ENCODE peak calls at places on chromosome 4, in five cellular contexts. W is PC-3, B is GM23248, D is neural progenitor cell, P is GM12878. R is an unnamed sample.

GRCh38 chr4:148514041-148514440 is 71.8 kb upstream of the NR3C2 start:
- DNase-seq in W (peak; percentile 68), B (no peak), D (no peak), P (no peak), R (peak; percentile 43)

GRCh38 chr4:67749286-67749685 is 4.9 kb downstream of the GNRHR start:
- DNase-seq in W (no peak), B (no peak), D (no peak), P (no peak), R (no peak)

GRCh38 chr4:52622564-52622963 is 36.5 kb downstream of the USP46 start:
- DNase-seq in W (no peak), B (no peak), D (no peak), P (no peak), R (no peak)

GRCh38 chr4:16001484-16001858 is 38.5 kb upstream of the FGFBP2 start:
- DNase-seq in W (peak; percentile 75), B (peak; percentile 76), D (peak; percentile 71), P (peak; percentile 13), R (peak; percentile 77)

GRCh38 chr4:165079476-165079875 is 25.8 kb downstream of the TRIM75 start:
- DNase-seq in W (peak; percentile 31), B (no peak), D (no peak), P (no peak), R (peak; percentile 20)

GRCh38 chr4:11194431-11194830 is 234.3 kb downstream of the HS3ST1 start:
- DNase-seq in W (no peak), B (no peak), D (no peak), P (no peak), R (peak; percentile 57)

GRCh38 chr4:66430856-66431255 is 760.6 kb upstream of the EPHA5 start:
- DNase-seq in W (peak; percentile 49), B (no peak), D (peak; percentile 30), P (no peak), R (peak; percentile 73)

GRCh38 chr4:182297659-182298058 is 54.5 kb downstream of the TENM3 start:
- DNase-seq in W (no peak), B (no peak), D (no peak), P (no peak), R (peak; percentile 84)

GRCh38 chr4:102439835-102440234 is 61.3 kb upstream of the NFKB1 start:
- DNase-seq in W (peak; percentile 21), B (peak; percentile 83), D (no peak), P (no peak), R (peak; percentile 72)

GRCh38 chr4:25448379-25449109 is 71.5 kb downstream of the ANAPC4 start:
- DNase-seq in W (no peak), B (peak; percentile 71), D (peak; percentile 13), P (no peak), R (no peak)

GRCh38 chr4:144584428-144584827 is 61.5 kb upstream of the HHIP start:
- DNase-seq in W (no peak), B (no peak), D (no peak), P (no peak), R (no peak)

GRCh38 chr4:16443504-16444088 is 217.3 kb upstream of the TAPT1 start:
- DNase-seq in W (peak; percentile 61), B (peak; percentile 58), D (peak; percentile 56), P (no peak), R (peak; percentile 45)

GRCh38 chr4:178387756-178388155 is 945.5 kb upstream of the AGA start:
- DNase-seq in W (no peak), B (no peak), D (no peak), P (no peak), R (no peak)

GRCh38 chr4:185534534-185534849 is 815 bp downstream of the PDLIM3 start:
- DNase-seq in W (no peak), B (no peak), D (no peak), P (no peak), R (no peak)

GRCh38 chr4:185532795-185533324 is 2.4 kb downstream of the PDLIM3 start:
- DNase-seq in W (no peak), B (no peak), D (no peak), P (no peak), R (no peak)

GRCh38 chr4:185532327-185532726 is 3.0 kb downstream of the PDLIM3 start:
- DNase-seq in W (no peak), B (no peak), D (no peak), P (no peak), R (no peak)

GRCh38 chr4:185535818-185536729 is 767 bp upstream of the PDLIM3 start:
- DNase-seq in W (no peak), B (peak; percentile 45), D (no peak), P (no peak), R (no peak)

GRCh38 chr4:185534850-185535761 is at the start of gene PDLIM3:
- DNase-seq in W (no peak), B (peak; percentile 51), D (peak; percentile 84), P (no peak), R (no peak)
- TF ChIP-seq EZH2 in W (peak; percentile 81), B (no peak), D (no peak), P (no peak), R (peak; percentile 17)

GRCh38 chr4:6674500-6675149 is 19.1 kb upstream of the S100P start:
- DNase-seq in W (peak; percentile 75), B (peak; percentile 36), D (peak; percentile 40), P (peak; percentile 45), R (peak; percentile 34)

GRCh38 chr4:6681191-6681590 is 12.5 kb upstream of the S100P start:
- DNase-seq in W (no peak), B (no peak), D (no peak), P (no peak), R (no peak)

GRCh38 chr4:6673660-6674499 is 19.8 kb upstream of the S100P start:
- DNase-seq in W (peak; percentile 91), B (peak; percentile 99), D (peak; percentile 98), P (peak; percentile 80), R (peak; percentile 97)

GRCh38 chr4:6680372-6681034 is 13.2 kb upstream of the S100P start:
- DNase-seq in W (peak; percentile 11), B (no peak), D (peak; percentile 46), P (no peak), R (no peak)

GRCh38 chr4:6676722-6677558 is 16.7 kb upstream of the S100P start:
- DNase-seq in W (no peak), B (no peak), D (no peak), P (no peak), R (no peak)
- H3K27ac ChIP-seq in W (no peak overlapping the region), B (no peak overlapping the region), D (no peak overlapping the region), P (no peak overlapping the region), R (no peak overlapping the region)

DNA sequence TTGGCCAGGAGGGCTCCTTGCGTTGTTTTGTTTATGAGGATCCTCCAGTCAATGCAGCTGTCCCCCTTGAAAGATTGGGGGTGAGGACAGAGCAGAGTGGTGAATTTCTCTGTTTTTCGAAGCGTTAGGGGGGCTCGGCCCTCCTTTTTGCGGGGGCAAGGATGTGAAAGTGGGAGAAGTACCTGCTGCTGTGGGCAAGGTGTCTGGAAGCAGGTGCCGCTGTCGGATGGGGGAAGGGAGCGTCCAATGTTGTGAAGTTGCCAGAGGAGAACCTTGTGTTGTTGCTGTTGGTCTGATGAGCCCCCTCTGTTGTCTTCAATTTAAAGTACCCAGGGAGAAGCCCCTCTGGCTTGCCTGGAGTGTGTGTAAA is 613 bp downstream of the GLRB start:
- DNase-seq in W (peak; percentile 12), B (no peak), D (peak; percentile 25), P (no peak), R (no peak)
- TF ChIP-seq EZH2 in W (no peak), B (no peak), D (peak; percentile 20), P (no peak), R (no peak)

DNA sequence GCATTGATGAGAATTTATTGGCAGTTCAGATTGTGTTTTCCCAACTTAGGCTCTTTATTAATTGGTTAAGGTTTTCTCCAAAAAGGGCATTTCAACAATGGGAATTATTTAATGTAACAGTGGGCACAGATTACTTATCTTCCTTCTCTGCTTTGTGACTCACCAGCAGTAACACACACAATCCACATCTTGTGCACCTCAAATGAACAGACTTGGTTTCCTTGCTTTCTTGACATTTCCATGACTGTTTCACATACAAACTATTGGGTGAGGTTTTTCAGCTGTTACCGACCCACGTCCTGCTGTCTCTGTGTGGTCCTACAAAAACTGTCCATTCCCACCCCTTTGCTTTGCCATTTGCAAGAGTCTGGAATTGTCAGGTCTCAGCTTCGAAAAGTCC is 38.1 kb downstream of the CCNI start:
- DNase-seq in W (no peak), B (no peak), D (no peak), P (no peak), R (peak; percentile 64)
- H3K27ac ChIP-seq in W (no peak overlapping the region), B (peak overlapping the region; percentile 84), D (no peak overlapping the region), P (no peak overlapping the region), R (no peak overlapping the region)